ENCODE peak calls at places on chromosome 12, in four cellular contexts. One of them, this sample, is unnamed.

GRCh38 chr12:49541140-49541861 is 2.5 kb downstream of the KCNH3 start:
- DNase-seq in astrocyte of the cerebellum: no peak
- DNase-seq in GM13977: peak; percentile 23
- DNase-seq in HCT116: no peak
- DNase-seq in this sample: no peak

GRCh38 chr12:18158774-18159557 is 69.0 kb upstream of the RERGL start:
- DNase-seq in astrocyte of the cerebellum: no peak
- DNase-seq in GM13977: peak; percentile 5
- DNase-seq in HCT116: no peak
- DNase-seq in this sample: no peak

GRCh38 chr12:10562306-10562933 is 51.0 kb downstream of the MAGOHB start:
- DNase-seq in astrocyte of the cerebellum: peak; percentile 51
- DNase-seq in GM13977: peak; percentile 40
- DNase-seq in HCT116: peak; percentile 48
- DNase-seq in this sample: no peak

GRCh38 chr12:62917939-62918338 is 17.0 kb downstream of the PPM1H start:
- DNase-seq in astrocyte of the cerebellum: no peak
- DNase-seq in GM13977: no peak
- DNase-seq in HCT116: no peak
- DNase-seq in this sample: no peak

GRCh38 chr12:51389302-51389999 is 1.8 kb downstream of the GALNT6 start:
- DNase-seq in astrocyte of the cerebellum: no peak
- DNase-seq in GM13977: no peak
- DNase-seq in HCT116: no peak
- DNase-seq in this sample: no peak

GRCh38 chr12:29763301-29763683 is 20.4 kb downstream of the TMTC1 start:
- DNase-seq in astrocyte of the cerebellum: no peak
- DNase-seq in GM13977: no peak
- DNase-seq in HCT116: no peak
- DNase-seq in this sample: no peak

GRCh38 chr12:42510823-42511222 is 78.7 kb downstream of the PRICKLE1 start:
- DNase-seq in astrocyte of the cerebellum: no peak
- DNase-seq in GM13977: no peak
- DNase-seq in HCT116: no peak
- DNase-seq in this sample: no peak

GRCh38 chr12:90510948-90511347 is 444.0 kb downstream of the CCER1 start:
- DNase-seq in astrocyte of the cerebellum: no peak
- DNase-seq in GM13977: no peak
- DNase-seq in HCT116: no peak
- DNase-seq in this sample: peak; percentile 70

GRCh38 chr12:106644335-106645073 is 61.7 kb downstream of the RFX4 start:
- DNase-seq in astrocyte of the cerebellum: no peak
- DNase-seq in GM13977: no peak
- DNase-seq in HCT116: no peak
- DNase-seq in this sample: no peak

GRCh38 chr12:50862316-50862715 is 19.6 kb downstream of the TMPRSS12 start:
- DNase-seq in astrocyte of the cerebellum: no peak
- DNase-seq in GM13977: no peak
- DNase-seq in HCT116: no peak
- DNase-seq in this sample: peak; percentile 9

GRCh38 chr12:128813883-128814282 is 9.9 kb downstream of the SLC15A4 start:
- DNase-seq in astrocyte of the cerebellum: no peak
- DNase-seq in GM13977: peak; percentile 48
- DNase-seq in HCT116: no peak
- DNase-seq in this sample: no peak

GRCh38 chr12:127903146-127903545 is 363.8 kb upstream of the TMEM132C start:
- DNase-seq in astrocyte of the cerebellum: peak; percentile 18
- DNase-seq in GM13977: no peak
- DNase-seq in HCT116: no peak
- DNase-seq in this sample: no peak

GRCh38 chr12:12689672-12690287 is 6.2 kb downstream of the GPR19 start:
- DNase-seq in astrocyte of the cerebellum: no peak
- DNase-seq in GM13977: no peak
- DNase-seq in HCT116: no peak
- DNase-seq in this sample: no peak

GRCh38 chr12:105538880-105539279 is 208.4 kb downstream of the C12orf75 start:
- DNase-seq in astrocyte of the cerebellum: no peak
- DNase-seq in GM13977: no peak
- DNase-seq in HCT116: no peak
- DNase-seq in this sample: no peak

GRCh38 chr12:75650989-75651695 is 139.7 kb upstream of the KRR1 start:
- DNase-seq in astrocyte of the cerebellum: peak; percentile 78
- DNase-seq in GM13977: no peak
- DNase-seq in HCT116: no peak
- DNase-seq in this sample: no peak

GRCh38 chr12:25806271-25806670 is 152.2 kb upstream of the RASSF8 start:
- DNase-seq in astrocyte of the cerebellum: no peak
- DNase-seq in GM13977: no peak
- DNase-seq in HCT116: no peak
- DNase-seq in this sample: no peak

GRCh38 chr12:2168808-2169207 is 116.0 kb downstream of the CACNA1C start:
- DNase-seq in astrocyte of the cerebellum: no peak
- DNase-seq in GM13977: no peak
- DNase-seq in HCT116: peak; percentile 32
- DNase-seq in this sample: peak; percentile 18

GRCh38 chr12:6792522-6793201 is 3.3 kb downstream of the CD4 start:
- DNase-seq in astrocyte of the cerebellum: no peak
- DNase-seq in GM13977: no peak
- DNase-seq in HCT116: no peak
- DNase-seq in this sample: no peak

GRCh38 chr12:125922328-125922727 is 857.1 kb downstream of the AACS start:
- DNase-seq in astrocyte of the cerebellum: no peak
- DNase-seq in GM13977: no peak
- DNase-seq in HCT116: no peak
- DNase-seq in this sample: no peak

GRCh38 chr12:47790676-47791350 is 17.8 kb downstream of the SLC48A1 start:
- DNase-seq in astrocyte of the cerebellum: no peak
- DNase-seq in GM13977: no peak
- DNase-seq in HCT116: no peak
- DNase-seq in this sample: no peak

GRCh38 chr12:52975820-52976573 is 27.1 kb downstream of the KRT18 start:
- DNase-seq in astrocyte of the cerebellum: no peak
- DNase-seq in GM13977: no peak
- DNase-seq in HCT116: peak; percentile 73
- DNase-seq in this sample: no peak

GRCh38 chr12:67111182-67111581 is 158.0 kb upstream of the CAND1 start:
- DNase-seq in astrocyte of the cerebellum: no peak
- DNase-seq in GM13977: no peak
- DNase-seq in HCT116: no peak
- DNase-seq in this sample: no peak

GRCh38 chr12:93502802-93503623 is 35.7 kb downstream of the MRPL42 start:
- DNase-seq in astrocyte of the cerebellum: peak; percentile 37
- DNase-seq in GM13977: no peak
- DNase-seq in HCT116: peak; percentile 21
- DNase-seq in this sample: no peak

GRCh38 chr12:67355428-67356385 is 86.5 kb downstream of the CAND1 start:
- DNase-seq in astrocyte of the cerebellum: peak; percentile 54
- DNase-seq in GM13977: peak; percentile 18
- DNase-seq in HCT116: peak; percentile 34
- DNase-seq in this sample: no peak

GRCh38 chr12:122067966-122068365 is 10.6 kb upstream of the MLXIP start:
- DNase-seq in astrocyte of the cerebellum: peak; percentile 89
- DNase-seq in GM13977: peak; percentile 84
- DNase-seq in HCT116: no peak
- DNase-seq in this sample: no peak

GRCh38 chr12:2057793-2058408 is 5.1 kb downstream of the CACNA1C start:
- DNase-seq in astrocyte of the cerebellum: no peak
- DNase-seq in GM13977: no peak
- DNase-seq in HCT116: no peak
- DNase-seq in this sample: no peak

GRCh38 chr12:26195250-26195640 is at the start of gene SSPN:
- DNase-seq in astrocyte of the cerebellum: peak; percentile 37
- DNase-seq in GM13977: no peak
- DNase-seq in HCT116: no peak
- DNase-seq in this sample: no peak

DNA sequence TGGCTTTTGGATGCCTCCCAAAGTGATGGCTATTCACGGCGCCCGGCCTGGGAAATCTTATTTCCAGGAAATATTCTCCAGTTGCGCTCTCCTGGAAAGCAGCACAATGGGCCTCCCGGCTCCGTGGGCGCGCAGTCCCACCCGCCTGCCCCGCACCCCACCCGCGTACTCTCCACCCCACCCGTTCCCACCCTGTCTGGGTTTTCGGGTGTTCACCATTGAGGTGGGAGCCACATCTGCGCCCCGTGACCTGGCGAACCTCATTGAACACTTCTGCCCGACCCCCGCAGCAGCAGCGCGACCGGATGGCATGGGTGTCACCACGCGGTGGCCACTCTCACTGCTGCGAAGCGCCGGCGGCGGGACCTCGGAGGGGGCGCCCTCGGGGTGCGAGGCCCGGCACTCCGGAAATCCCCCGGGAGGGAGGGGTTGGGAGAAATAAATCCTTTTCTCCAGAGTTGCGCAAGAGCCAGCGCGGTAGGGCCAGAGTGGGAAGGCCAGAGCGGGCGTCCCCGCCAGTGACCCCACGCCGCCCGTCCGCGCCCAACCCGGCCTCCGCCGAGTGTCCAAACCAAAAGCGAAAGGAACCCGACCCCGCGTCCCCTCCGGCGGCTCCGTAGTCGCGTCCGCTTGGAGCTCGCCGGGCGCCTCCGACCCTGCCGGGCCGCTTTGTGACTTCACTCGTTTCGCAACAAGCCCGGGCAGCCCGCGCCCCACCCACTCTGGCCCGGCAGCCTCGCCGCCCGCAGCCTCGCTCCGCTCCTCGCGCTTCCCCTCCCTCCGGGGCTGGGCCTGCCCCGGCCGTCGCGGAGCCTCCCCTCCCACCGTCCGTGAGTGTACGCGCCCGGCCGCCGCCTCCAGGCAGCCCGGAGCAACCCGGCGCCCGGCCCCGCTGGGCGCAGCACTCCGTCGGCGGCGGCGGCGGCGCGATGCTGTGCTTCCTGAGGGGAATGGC is at the start of gene DRAM1:
- DNase-seq in astrocyte of the cerebellum: peak; percentile 50
- DNase-seq in GM13977: peak; percentile 92
- DNase-seq in HCT116: peak; percentile 56
- DNase-seq in this sample: no peak
- TF ChIP-seq CTCF in astrocyte of the cerebellum: no peak
- TF ChIP-seq CTCF in GM13977: peak; percentile 46
- TF ChIP-seq CTCF in HCT116: no peak
- TF ChIP-seq CTCF in this sample: peak; percentile 9

GRCh38 chr12:71639341-71639760 is 24.3 kb downstream of the ZFC3H1 start:
- DNase-seq in astrocyte of the cerebellum: no peak
- DNase-seq in GM13977: no peak
- DNase-seq in HCT116: no peak
- DNase-seq in this sample: no peak
- TF ChIP-seq CTCF in astrocyte of the cerebellum: no peak
- TF ChIP-seq CTCF in GM13977: peak; percentile 43
- TF ChIP-seq CTCF in HCT116: peak; percentile 36
- TF ChIP-seq CTCF in this sample: peak; percentile 14

DNA sequence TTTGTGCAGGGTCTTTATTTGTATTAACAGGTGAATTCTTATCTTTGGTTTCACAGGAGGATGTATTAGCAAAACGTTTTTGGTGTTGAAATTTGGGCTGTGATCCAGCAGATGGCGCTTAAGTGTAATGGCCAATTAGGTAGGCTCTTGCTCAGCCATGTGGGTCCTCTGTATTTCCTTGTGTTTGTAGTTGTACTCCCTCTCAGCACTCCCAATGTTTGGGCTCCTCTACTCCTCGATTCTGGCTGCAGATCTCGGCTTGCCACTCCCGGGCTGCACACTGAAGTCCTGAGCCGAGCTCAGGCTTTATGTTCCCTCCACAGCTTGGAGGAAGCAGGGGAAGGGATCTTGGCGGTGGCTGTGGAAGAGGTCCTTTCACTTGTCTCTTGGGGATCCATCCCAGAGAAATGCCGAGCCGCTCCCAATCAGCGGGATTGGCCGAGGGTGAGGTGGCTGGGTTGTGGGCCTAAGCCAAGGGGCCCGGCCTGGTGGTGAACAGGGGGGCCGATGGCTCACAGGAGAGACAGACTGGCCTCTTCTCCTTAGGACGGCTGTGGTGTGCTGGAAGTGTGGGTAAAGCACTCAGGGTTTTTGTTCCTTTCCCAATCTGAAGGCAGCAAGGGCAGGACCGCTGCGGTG is 133.7 kb downstream of the AEBP2 start:
- DNase-seq in astrocyte of the cerebellum: peak; percentile 40
- DNase-seq in GM13977: peak; percentile 47
- DNase-seq in HCT116: peak; percentile 32
- DNase-seq in this sample: peak; percentile 9
- TF ChIP-seq CTCF in astrocyte of the cerebellum: peak; percentile 57
- TF ChIP-seq CTCF in GM13977: peak; percentile 68
- TF ChIP-seq CTCF in HCT116: peak; percentile 71
- TF ChIP-seq CTCF in this sample: peak; percentile 67

DNA sequence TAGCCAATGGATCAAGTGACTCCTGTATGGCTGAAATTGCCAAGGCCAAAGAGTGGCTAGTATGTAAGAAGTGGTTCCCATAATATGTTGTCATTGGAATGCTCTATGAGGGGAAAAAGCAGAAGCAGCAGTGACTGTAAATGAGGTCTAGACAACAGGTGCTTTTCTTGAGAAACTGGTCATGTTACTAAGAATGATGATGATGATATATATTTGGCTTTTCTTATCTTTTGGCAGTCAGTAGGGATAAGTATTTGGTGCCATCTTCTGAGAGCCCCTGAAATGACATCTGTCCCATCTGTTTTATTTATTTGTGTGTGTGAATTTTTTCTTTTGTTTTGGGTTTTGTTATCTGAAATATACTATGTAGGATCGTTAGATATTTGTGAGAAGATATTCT is 141.7 kb downstream of the SYT1 start:
- DNase-seq in astrocyte of the cerebellum: no peak
- DNase-seq in GM13977: no peak
- DNase-seq in HCT116: peak; percentile 12
- DNase-seq in this sample: no peak
- TF ChIP-seq CTCF in astrocyte of the cerebellum: peak; percentile 8
- TF ChIP-seq CTCF in GM13977: peak; percentile 8
- TF ChIP-seq CTCF in HCT116: peak; percentile 30
- TF ChIP-seq CTCF in this sample: peak; percentile 15

DNA sequence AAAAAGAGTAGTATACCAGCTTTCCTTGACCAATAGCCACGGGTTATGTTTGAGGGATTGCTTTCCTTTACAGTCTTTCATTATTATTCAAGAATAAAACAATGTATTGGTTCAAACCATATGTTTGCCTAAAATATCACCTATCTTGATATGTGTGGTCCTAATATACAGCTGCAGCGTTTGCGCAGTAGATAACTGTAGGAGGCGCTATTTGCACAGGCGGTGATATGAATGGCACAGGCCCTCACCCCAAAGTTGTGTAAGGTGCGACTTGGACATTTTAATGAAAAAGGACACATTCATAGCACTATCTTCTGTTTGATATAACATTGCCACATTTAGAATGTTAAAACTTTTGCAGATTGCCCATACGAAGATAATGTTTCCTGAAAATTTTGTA is 298.4 kb downstream of the TRHDE start:
- DNase-seq in astrocyte of the cerebellum: no peak
- DNase-seq in GM13977: peak; percentile 3
- DNase-seq in HCT116: peak; percentile 3
- DNase-seq in this sample: no peak
- TF ChIP-seq CTCF in astrocyte of the cerebellum: no peak
- TF ChIP-seq CTCF in GM13977: peak; percentile 75
- TF ChIP-seq CTCF in HCT116: peak; percentile 64
- TF ChIP-seq CTCF in this sample: peak; percentile 23

GRCh38 chr12:56007148-56007891 is 10.2 kb downstream of the SUOX start:
- DNase-seq in astrocyte of the cerebellum: peak; percentile 64
- DNase-seq in GM13977: peak; percentile 94
- DNase-seq in HCT116: peak; percentile 76
- DNase-seq in this sample: peak; percentile 54
- TF ChIP-seq CTCF in astrocyte of the cerebellum: no peak
- TF ChIP-seq CTCF in GM13977: no peak
- TF ChIP-seq CTCF in HCT116: no peak
- TF ChIP-seq CTCF in this sample: no peak

This sample was measured in kidney epithelial cell.